ENCODE peak calls at places on chromosome 3, in four cellular contexts. V, B, S and F are unnamed samples.

GRCh38 chr3:105806361-105806760 is 62.5 kb downstream of the CBLB start:
- DNase-seq in B (peak; percentile 50), S (no peak), V (no peak), F (peak; percentile 17)

GRCh38 chr3:63791974-63792373 is 27.1 kb upstream of the C3orf49 start:
- DNase-seq in S (no peak), V (no peak), B (no peak), F (no peak)

GRCh38 chr3:37603722-37604121 is 258.0 kb upstream of the CTDSPL start:
- DNase-seq in B (no peak), V (no peak), S (no peak), F (no peak)

GRCh38 chr3:71728632-71729342 is 3.6 kb upstream of the EIF4E3 start:
- DNase-seq in V (peak; percentile 49), B (no peak), S (no peak), F (peak; percentile 59)

GRCh38 chr3:125358923-125359322 is 16.2 kb downstream of the ZNF148 start:
- DNase-seq in V (no peak), S (no peak), B (no peak), F (no peak)

GRCh38 chr3:66376568-66376967 is 124.3 kb downstream of the LRIG1 start:
- DNase-seq in V (no peak), B (peak; percentile 90), S (no peak), F (peak; percentile 30)

GRCh38 chr3:43345877-43346276 is 59.5 kb downstream of the SNRK start:
- DNase-seq in S (no peak), B (no peak), V (no peak), F (no peak)

GRCh38 chr3:52190294-52190841 is 7.6 kb upstream of the ALAS1 start:
- DNase-seq in S (no peak), B (no peak), V (no peak), F (peak; percentile 51)

GRCh38 chr3:126969586-126969985 is 13.3 kb upstream of the PLXNA1 start:
- DNase-seq in B (no peak), S (no peak), V (no peak), F (no peak)

GRCh38 chr3:188082040-188082439 is 71.9 kb upstream of the LPP start:
- DNase-seq in V (no peak), S (no peak), B (no peak), F (no peak)

GRCh38 chr3:170867143-170867542 is 2.9 kb downstream of the RPL22L1 start:
- DNase-seq in S (no peak), V (no peak), B (no peak), F (no peak)

GRCh38 chr3:45557886-45558285 is 36.7 kb upstream of the LIMD1 start:
- DNase-seq in S (no peak), V (no peak), B (no peak), F (no peak)

GRCh38 chr3:23741403-23741706 is 64.4 kb upstream of the UBE2E1 start:
- DNase-seq in S (no peak), B (no peak), V (no peak), F (no peak)

GRCh38 chr3:58578873-58579272 is 1.7 kb upstream of the FAM107A start:
- DNase-seq in V (no peak), B (no peak), S (no peak), F (no peak)

GRCh38 chr3:139764936-139765335 is 87.2 kb upstream of the NMNAT3 start:
- DNase-seq in S (no peak), B (no peak), V (no peak), F (no peak)

GRCh38 chr3:159390656-159391055 is 588.8 kb downstream of the MFSD1 start:
- DNase-seq in B (no peak), V (no peak), S (no peak), F (no peak)

GRCh38 chr3:4292301-4292700 is 10.9 kb upstream of the SETMAR start:
- DNase-seq in S (no peak), V (no peak), B (no peak), F (no peak)

GRCh38 chr3:48633743-48634142 is 1.5 kb downstream of the SLC26A6 start:
- DNase-seq in S (no peak), B (no peak), V (no peak), F (no peak)

GRCh38 chr3:14509796-14510100 is 30.4 kb downstream of the GRIP2 start:
- DNase-seq in B (no peak), S (no peak), V (no peak), F (no peak)

GRCh38 chr3:66450389-66451022 is 50.3 kb downstream of the LRIG1 start:
- DNase-seq in S (no peak), V (no peak), B (no peak), F (no peak)

DNA sequence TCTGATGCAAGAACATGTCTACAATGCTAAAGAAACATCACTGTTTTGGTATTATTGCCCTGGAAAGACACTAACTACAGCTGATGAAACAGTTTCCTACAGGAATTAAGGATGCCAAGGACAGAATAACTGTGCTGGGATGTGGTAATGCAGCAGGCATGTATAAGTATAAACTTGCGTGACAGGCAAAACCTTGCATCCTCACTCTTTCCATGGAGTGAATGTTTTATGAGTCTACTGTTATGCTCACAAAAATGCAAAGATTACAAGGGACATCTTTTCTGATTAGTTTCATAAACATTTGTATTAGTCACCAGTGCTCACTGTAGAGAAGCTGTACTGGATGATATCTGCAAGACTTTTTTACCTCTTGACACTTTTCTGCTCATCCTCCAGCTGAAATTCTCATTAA is 143.6 kb downstream of the NAALADL2 start:
- DNase-seq in B (no peak), V (no peak), S (no peak), F (no peak)
- TF ChIP-seq ETV6 in B (no peak), V (no peak), S (no peak), F (no peak)

GRCh38 chr3:129467934-129468333 is 27.9 kb downstream of the IFT122 start:
- DNase-seq in B (peak; percentile 54), V (no peak), S (no peak), F (no peak)
- TF ChIP-seq ETV6 in B (no peak), V (no peak), S (no peak), F (no peak)

GRCh38 chr3:49880581-49881328 is 11.0 kb upstream of the CAMKV start:
- DNase-seq in S (no peak), B (no peak), V (peak; percentile 79), F (peak; percentile 61)

GRCh38 chr3:49882182-49882581 is 12.5 kb upstream of the CAMKV start:
- DNase-seq in B (no peak), S (no peak), V (no peak), F (no peak)

GRCh38 chr3:49879721-49880120 is 10.0 kb upstream of the CAMKV start:
- DNase-seq in S (no peak), B (no peak), V (no peak), F (no peak)

GRCh38 chr3:49889296-49889695 is 14.4 kb downstream of the MST1R start:
- DNase-seq in S (no peak), B (no peak), V (no peak), F (no peak)

GRCh38 chr3:49883992-49884391 is 14.3 kb upstream of the CAMKV start:
- DNase-seq in V (no peak), S (no peak), B (no peak), F (no peak)
- TF ChIP-seq ETV6 in V (no peak), S (no peak), B (no peak), F (no peak)

DNA sequence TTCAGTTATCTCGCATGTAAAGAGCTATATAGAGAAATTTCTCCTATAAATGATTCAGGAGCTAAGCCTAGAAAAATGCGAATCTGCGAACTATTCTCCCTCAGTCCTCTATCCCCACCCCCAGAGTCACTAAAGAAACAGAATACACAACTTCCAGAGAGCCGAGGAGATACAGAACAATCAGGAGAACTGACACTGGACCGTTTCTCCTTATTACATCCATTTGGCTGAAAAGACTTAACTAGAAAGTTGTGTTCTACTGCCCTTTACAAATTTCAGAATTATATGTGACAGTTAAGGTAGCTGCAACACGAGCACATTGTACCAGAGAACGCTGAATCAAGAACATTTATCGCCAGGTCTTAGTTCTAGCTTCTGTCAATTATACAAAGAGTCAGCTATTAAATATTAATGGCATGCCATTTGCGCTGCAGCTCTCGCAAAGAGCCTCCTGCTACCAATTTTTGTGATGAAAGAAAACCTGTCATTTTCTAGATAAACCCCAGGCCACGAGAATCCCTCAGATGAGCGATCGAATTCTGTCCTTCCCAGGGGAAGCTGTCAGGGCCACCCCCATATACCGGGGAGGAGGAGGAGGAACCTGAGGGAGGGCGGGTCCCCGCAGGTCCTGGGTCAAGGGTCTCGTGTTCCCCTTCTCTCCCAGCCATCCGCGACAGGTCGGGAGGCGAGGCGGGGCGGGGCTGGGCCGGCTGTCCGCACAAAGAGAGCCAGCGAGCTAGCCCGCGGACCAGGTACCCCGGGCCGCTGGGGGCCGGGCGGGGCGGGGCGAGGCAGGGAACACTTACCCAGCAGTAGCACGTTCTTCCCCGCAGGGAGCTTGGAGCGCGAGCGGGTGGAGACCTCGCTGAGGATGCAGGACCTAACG is 875 bp downstream of the DYNC1LI1 start:
- DNase-seq in B (peak; percentile 57), S (no peak), V (peak; percentile 94), F (peak; percentile 73)
- TF ChIP-seq ETV6 in B (peak; percentile 15), S (no peak), V (no peak), F (no peak)